ENCODE peak calls at places on chromosomes 6 and 20, in five cellular contexts. G, D, C, W and N are unnamed samples.

GRCh38 chr6:127026247-127026646 is 92.2 kb upstream of the RSPO3 start:
- DNase-seq in G (peak), D (no peak), C (no peak), W (no peak), N (no peak)

GRCh38 chr6:137870286-137870685 is 3.2 kb downstream of the TNFAIP3 start:
- DNase-seq in G (no peak), D (no peak), C (no peak), W (no peak), N (peak)

GRCh38 chr6:43328528-43328927 is 19.9 kb upstream of the CRIP3 start:
- DNase-seq in G (no peak), D (no peak), C (no peak), W (no peak), N (no peak)

GRCh38 chr6:148874698-148875293 is 128.0 kb downstream of the UST start:
- DNase-seq in G (peak), D (no peak), C (no peak), W (no peak), N (no peak)

GRCh38 chr6:114049367-114049966 is 78.5 kb upstream of the HDAC2 start:
- DNase-seq in G (peak), D (no peak), C (no peak), W (peak), N (no peak)

GRCh38 chr6:5275497-5275896 is 14.2 kb downstream of the FARS2 start:
- DNase-seq in G (peak), D (no peak), C (no peak), W (no peak), N (no peak)

GRCh38 chr6:93059911-93060310 is 359.4 kb downstream of the EPHA7 start:
- DNase-seq in G (no peak), D (no peak), C (no peak), W (no peak), N (no peak)

GRCh38 chr6:11448038-11448437 is 89.5 kb upstream of the TMEM170B start:
- DNase-seq in G (no peak), D (no peak), C (no peak), W (no peak), N (no peak)

GRCh38 chr6:147888374-147888773 is 379.9 kb downstream of the SAMD5 start:
- DNase-seq in G (no peak), D (no peak), C (no peak), W (no peak), N (no peak)

GRCh38 chr6:40620546-40620945 is 33.4 kb upstream of the LRFN2 start:
- DNase-seq in G (no peak), D (no peak), C (no peak), W (no peak), N (no peak)

GRCh38 chr6:154448448-154449096 is 61.9 kb downstream of the CNKSR3 start:
- DNase-seq in G (peak), D (no peak), C (no peak), W (no peak), N (no peak)

GRCh38 chr6:32483968-32484613 is 44.4 kb downstream of the HLA-DRA start:
- DNase-seq in G (no peak), D (no peak), C (no peak), W (no peak), N (no peak)

GRCh38 chr20:32943490-32944052 is 60.7 kb downstream of the SUN5 start:
- DNase-seq in G (no peak), D (no peak), C (no peak), W (no peak), N (no peak)

GRCh38 chr20:12012241-12013222 is 94.8 kb downstream of the BTBD3 start:
- DNase-seq in G (peak), D (no peak), C (no peak), W (peak), N (no peak)

GRCh38 chr6:17885889-17886576 is 101.4 kb downstream of the KIF13A start:
- DNase-seq in G (no peak), D (no peak), C (no peak), W (no peak), N (no peak)

GRCh38 chr20:19783966-19784401 is 25.9 kb downstream of the RIN2 start:
- DNase-seq in G (peak), D (no peak), C (no peak), W (no peak), N (no peak)

GRCh38 chr6:45718901-45719300 is 296.8 kb downstream of the CLIC5 start:
- DNase-seq in G (peak), D (no peak), C (no peak), W (no peak), N (no peak)

GRCh38 chr6:154861825-154862224 is 128.6 kb downstream of the SCAF8 start:
- DNase-seq in G (no peak), D (no peak), C (no peak), W (no peak), N (no peak)

GRCh38 chr20:54076259-54076658 is 5.9 kb upstream of the BCAS1 start:
- DNase-seq in G (no peak), D (no peak), C (no peak), W (no peak), N (no peak)

GRCh38 chr6:108946695-108947094 is 98.5 kb downstream of the ARMC2 start:
- DNase-seq in G (peak), D (no peak), C (no peak), W (no peak), N (no peak)

GRCh38 chr20:10637062-10637559 is 36.7 kb downstream of the JAG1 start:
- DNase-seq in G (peak), D (no peak), C (no peak), W (no peak), N (no peak)

GRCh38 chr6:3108746-3109414 is 9.6 kb upstream of the BPHL start:
- DNase-seq in G (no peak), D (no peak), C (no peak), W (no peak), N (no peak)

GRCh38 chr20:11901127-11901526 is 16.6 kb upstream of the BTBD3 start:
- DNase-seq in G (peak), D (no peak), C (no peak), W (no peak), N (no peak)

GRCh38 chr20:43666376-43667328 is at the start of gene MYBL2:
- DNase-seq in G (peak), D (peak), C (peak), W (peak), N (peak)

GRCh38 chr20:34337982-34338756 is 24.9 kb upstream of the ITCH start:
- DNase-seq in G (no peak), D (no peak), C (no peak), W (peak), N (peak)

GRCh38 chr20:45779011-45779915 is 12.4 kb downstream of the WFDC3 start:
- DNase-seq in G (peak), D (no peak), C (no peak), W (no peak), N (no peak)

GRCh38 chr6:162636167-162636566 is 91.4 kb downstream of the PRKN start:
- DNase-seq in G (no peak), D (no peak), C (no peak), W (no peak), N (no peak)

GRCh38 chr20:2470051-2470431 is 548 bp downstream of the SNRPB start:
- DNase-seq in G (peak), D (peak), C (peak), W (peak), N (peak)

GRCh38 chr20:3168079-3168828 is 5.1 kb downstream of the LZTS3 start:
- DNase-seq in G (no peak), D (no peak), C (no peak), W (no peak), N (no peak)

GRCh38 chr6:43093361-43094289 is 17.5 kb downstream of the PTK7 start:
- DNase-seq in G (peak), D (no peak), C (no peak), W (no peak), N (no peak)

GRCh38 chr6:3755637-3756515 is 4.4 kb upstream of the PXDC1 start:
- DNase-seq in G (peak), D (no peak), C (no peak), W (no peak), N (no peak)

GRCh38 chr6:44721954-44722578 is 334.6 kb downstream of the CDC5L start:
- DNase-seq in G (no peak), D (no peak), C (no peak), W (no peak), N (no peak)

GRCh38 chr20:45323731-45324130 is 15.6 kb upstream of the MATN4 start:
- DNase-seq in G (peak), D (no peak), C (no peak), W (no peak), N (no peak)

GRCh38 chr6:128233501-128233900 is 286.9 kb downstream of the PTPRK start:
- DNase-seq in G (no peak), D (no peak), C (no peak), W (no peak), N (no peak)

GRCh38 chr6:22227824-22228610 is 68.8 kb downstream of the PRL start:
- DNase-seq in G (no peak), D (no peak), C (no peak), W (no peak), N (no peak)

GRCh38 chr6:45714795-45715507 is 300.7 kb downstream of the CLIC5 start:
- DNase-seq in G (peak), D (peak), C (no peak), W (peak), N (peak)

GRCh38 chr6:8193541-8193940 is 91.2 kb upstream of the EEF1E1 start:
- DNase-seq in G (peak), D (no peak), C (no peak), W (no peak), N (no peak)

GRCh38 chr6:106056060-106056737 is 29.9 kb upstream of the PRDM1 start:
- DNase-seq in G (no peak), D (peak), C (no peak), W (no peak), N (peak)

GRCh38 chr6:142566628-142567396 is 265.0 kb downstream of the ADGRG6 start:
- DNase-seq in G (peak), D (peak), C (peak), W (peak), N (peak)